ENCODE peak calls at places on chromosome 13, in ten cellular contexts. O is DMS79; L is T-helper 9 cell; F is A549; I is ELR; U is body of pancreas; Z is stimulated activated CD8-positive, alpha-beta memory T cell treated with anti-CD3 and anti-CD28 coated beads, Interleukin-7, amount 100 ng/mL, for 1 hour; Y is M059J; N is AG10803; K is GM23248. M is an unnamed sample.

GRCh38 chr13:87821512-87821911 is 150.3 kb downstream of the SLITRK5 start:
- DNase-seq in N (no peak), Z (no peak), L (no peak), Y (no peak), O (no peak), U (no peak), K (no peak), F (no peak), I (peak), M (no peak)

GRCh38 chr13:95137096-95137495 is 164.2 kb downstream of the ABCC4 start:
- DNase-seq in Y (peak), I (peak), U (no peak), N (no peak), F (no peak), K (peak), Z (no peak), L (no peak), O (no peak), M (no peak)

GRCh38 chr13:29707876-29708543 is 112.5 kb upstream of the SLC7A1 start:
- DNase-seq in U (peak), I (peak), K (peak), Y (peak), L (peak), O (no peak), Z (peak), F (peak), N (peak), M (peak)

GRCh38 chr13:22316494-22317025 is 645.7 kb downstream of the FGF9 start:
- DNase-seq in K (no peak), I (no peak), Z (no peak), U (no peak), Y (no peak), N (no peak), O (no peak), F (no peak), L (no peak), M (no peak)

GRCh38 chr13:24225062-24225461 is 64.5 kb downstream of the SPATA13 start:
- DNase-seq in K (no peak), L (no peak), F (no peak), U (no peak), Z (no peak), O (no peak), N (no peak), Y (no peak), I (no peak), M (no peak)

GRCh38 chr13:30140973-30141372 is 166.4 kb downstream of the KATNAL1 start:
- DNase-seq in Y (no peak), Z (no peak), N (no peak), I (no peak), O (no peak), L (no peak), F (no peak), K (no peak), U (no peak), M (no peak)

GRCh38 chr13:35906636-35907035 is 224.5 kb downstream of the DCLK1 start:
- DNase-seq in F (no peak), U (no peak), N (no peak), L (no peak), Y (no peak), Z (no peak), I (no peak), K (no peak), O (no peak), M (no peak)

GRCh38 chr13:112842343-112842856 is 126.6 kb upstream of the MCF2L start:
- DNase-seq in N (no peak), U (no peak), Z (no peak), Y (no peak), O (no peak), K (no peak), F (no peak), L (no peak), I (no peak), M (no peak)

GRCh38 chr13:113552786-113553540 is 31.6 kb upstream of the TFDP1 start:
- DNase-seq in U (no peak), Z (no peak), O (no peak), Y (no peak), F (no peak), K (no peak), N (no peak), L (no peak), I (no peak), M (no peak)

GRCh38 chr13:38321654-38322053 is 28.0 kb upstream of the UFM1 start:
- DNase-seq in L (no peak), K (peak), Z (no peak), U (no peak), F (no peak), O (no peak), N (no peak), I (no peak), Y (no peak), M (no peak)

GRCh38 chr13:98240974-98241373 is 63.9 kb upstream of the RNF113B start:
- DNase-seq in K (no peak), N (no peak), O (no peak), Y (no peak), I (no peak), F (no peak), L (no peak), Z (no peak), U (no peak), M (no peak)

GRCh38 chr13:77518266-77518665 is 17.2 kb upstream of the SCEL start:
- DNase-seq in N (no peak), Z (no peak), Y (no peak), I (no peak), U (no peak), L (no peak), K (no peak), O (no peak), F (no peak), M (no peak)

GRCh38 chr13:109436055-109436622 is 350.2 kb downstream of the IRS2 start:
- DNase-seq in N (no peak), F (no peak), I (no peak), L (no peak), K (no peak), Z (no peak), U (no peak), Y (peak), O (no peak), M (no peak)

GRCh38 chr13:107035778-107036177 is 467.8 kb upstream of the ARGLU1 start:
- DNase-seq in N (peak), U (no peak), Y (no peak), L (no peak), F (no peak), K (peak), I (peak), O (no peak), Z (no peak), M (no peak)

GRCh38 chr13:22012676-22013075 is 341.8 kb downstream of the FGF9 start:
- DNase-seq in O (peak), Z (no peak), L (no peak), N (no peak), K (no peak), U (no peak), F (no peak), I (no peak), Y (no peak), M (peak)

GRCh38 chr13:95335667-95336066 is 34.4 kb upstream of the ABCC4 start:
- DNase-seq in U (no peak), N (no peak), Y (peak), L (no peak), O (no peak), F (no peak), Z (no peak), I (peak), K (no peak), M (peak)

GRCh38 chr13:111216166-111216960 is 101.3 kb downstream of the ARHGEF7 start:
- DNase-seq in K (peak), N (no peak), O (peak), F (peak), I (peak), U (peak), Z (peak), L (peak), Y (peak), M (peak)

GRCh38 chr13:36736119-36736726 is 62.4 kb downstream of the SERTM1 start:
- DNase-seq in N (peak), K (peak), U (peak), L (peak), Y (peak), O (no peak), I (peak), Z (no peak), F (peak), M (peak)

GRCh38 chr13:79522583-79522982 is 41.6 kb downstream of the NDFIP2 start:
- DNase-seq in O (no peak), L (no peak), Y (peak), U (no peak), N (peak), F (no peak), Z (no peak), K (peak), I (peak), M (peak)

GRCh38 chr13:28485551-28485950 is 9.4 kb downstream of the FLT1 start:
- DNase-seq in N (no peak), Y (no peak), L (no peak), U (no peak), O (no peak), K (no peak), I (no peak), Z (no peak), F (no peak), M (no peak)

GRCh38 chr13:60689076-60689475 is 292.1 kb downstream of the TDRD3 start:
- DNase-seq in U (no peak), Z (no peak), L (no peak), N (no peak), I (no peak), F (no peak), O (no peak), K (no peak), Y (no peak), M (no peak)

GRCh38 chr13:109665781-109666249 is 120.6 kb downstream of the IRS2 start:
- DNase-seq in U (no peak), O (no peak), Y (peak), L (no peak), Z (no peak), I (no peak), N (no peak), F (no peak), K (no peak), M (peak)

GRCh38 chr13:72462726-72463125 is 264.7 kb downstream of the MZT1 start:
- DNase-seq in I (no peak), K (no peak), O (no peak), F (no peak), Z (no peak), Y (peak), U (no peak), N (no peak), L (no peak), M (no peak)